ENCODE peak calls at places on chromosomes 5 and 9, in eight cellular contexts. H is small intestine, Y is tibial nerve, D is dorsolateral prefrontal cortex, V is GM23248, L is PC-3, P is transverse colon, B is mammary epithelial cell. I is an unnamed sample.
A peak's percentile ranks its signal among the peaks of the same experiment; 100 is the strongest.

GRCh38 chr9:114616684-114617520 is 5.8 kb downstream of the TMEM268 start:
- DNase-seq in Y (peak; percentile 62), B (no peak), D (peak; percentile 56), H (no peak), V (no peak), P (peak; percentile 83), L (peak; percentile 43), I (no peak)

GRCh38 chr9:73565833-73566465 is 414.3 kb downstream of the ANXA1 start:
- DNase-seq in H (no peak), P (no peak), B (peak; percentile 54), L (peak; percentile 14), V (peak; percentile 13), Y (no peak), D (peak; percentile 57), I (peak; percentile 27)

GRCh38 chr9:131348631-131349521 is 45.0 kb upstream of the PRRC2B start:
- DNase-seq in P (no peak), Y (no peak), D (peak; percentile 32), H (no peak), V (no peak), L (no peak), B (no peak), I (no peak)

GRCh38 chr9:111427186-111427585 is 57.0 kb downstream of the ECPAS start:
- DNase-seq in H (no peak), V (peak; percentile 86), B (peak; percentile 5), D (no peak), P (no peak), Y (no peak), L (peak; percentile 82), I (no peak)

GRCh38 chr9:96874947-96875459 is 20.7 kb upstream of the ZNF782 start:
- DNase-seq in Y (no peak), L (peak; percentile 84), V (peak; percentile 30), D (no peak), P (peak; percentile 85), H (peak; percentile 84), B (peak; percentile 96), I (no peak)

GRCh38 chr5:171415115-171415730 is 4.2 kb upstream of the FGF18 start:
- DNase-seq in L (peak; percentile 56), B (no peak), D (no peak), P (no peak), V (peak; percentile 60), Y (no peak), H (no peak), I (no peak)

GRCh38 chr5:12805165-12805698 is 901.0 kb upstream of the CTNND2 start:
- DNase-seq in P (no peak), D (no peak), B (no peak), Y (no peak), L (no peak), H (no peak), V (no peak), I (no peak)

GRCh38 chr5:34742112-34742511 is 86.0 kb downstream of the RAI14 start:
- DNase-seq in P (no peak), D (no peak), B (no peak), L (peak; percentile 44), H (no peak), V (peak; percentile 60), Y (no peak), I (no peak)

GRCh38 chr9:27487927-27488326 is 36.2 kb upstream of the IFNK start:
- DNase-seq in H (no peak), D (no peak), P (no peak), L (peak; percentile 24), B (no peak), V (no peak), Y (no peak), I (peak; percentile 13)

GRCh38 chr9:27485158-27485557 is 38.9 kb upstream of the IFNK start:
- DNase-seq in L (no peak), B (no peak), H (no peak), P (no peak), D (no peak), V (no peak), Y (no peak), I (no peak)

GRCh38 chr9:27491164-27491563 is 32.9 kb upstream of the IFNK start:
- DNase-seq in P (no peak), L (no peak), V (peak; percentile 10), Y (no peak), D (no peak), B (peak; percentile 43), H (no peak), I (no peak)

GRCh38 chr9:27487128-27487527 is 37.0 kb upstream of the IFNK start:
- DNase-seq in V (no peak), L (no peak), Y (no peak), B (no peak), H (no peak), P (no peak), D (no peak), I (no peak)

GRCh38 chr9:27489087-27489876 is 34.8 kb upstream of the IFNK start:
- DNase-seq in D (no peak), B (no peak), Y (no peak), V (no peak), L (no peak), H (no peak), P (no peak), I (no peak)
- H3K4me3 ChIP-seq in D (no peak overlapping the region), B (no peak overlapping the region), Y (no peak overlapping the region), V (no peak overlapping the region), L (no peak overlapping the region), H (no peak overlapping the region), P (no peak overlapping the region), I (no peak overlapping the region)

GRCh38 chr5:38853753-38854470 is 8.1 kb downstream of the OSMR start:
- DNase-seq in D (no peak), L (peak; percentile 98), V (peak; percentile 95), B (peak; percentile 94), H (no peak), Y (no peak), P (no peak), I (no peak)
- H3K27ac ChIP-seq in D (no peak overlapping the region), L (peak overlapping the region; percentile 60), V (peak overlapping the region; percentile 81), B (peak overlapping the region; percentile 87), H (no peak overlapping the region), Y (no peak overlapping the region), P (no peak overlapping the region), I (no peak overlapping the region)

DNA sequence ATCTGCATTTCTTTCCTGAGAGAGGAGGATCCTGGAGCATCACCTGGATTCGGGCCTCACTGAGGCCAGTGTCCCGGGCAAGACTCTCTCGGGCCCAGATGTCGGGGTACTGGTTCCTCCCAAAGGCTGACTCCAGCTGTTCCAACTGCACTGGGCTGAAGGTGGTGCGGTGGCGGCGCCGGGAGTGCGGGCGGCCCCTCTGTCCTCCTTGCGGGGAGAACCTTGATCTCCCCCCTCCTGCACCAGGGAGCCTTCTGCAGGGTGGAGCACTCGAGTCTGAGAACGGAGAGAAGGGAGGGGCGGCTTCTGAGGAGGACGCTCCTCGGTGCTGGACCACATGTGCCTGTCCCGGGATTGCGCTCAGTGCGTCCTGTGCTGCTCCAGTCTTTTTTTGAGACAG is 2.0 kb downstream of the PROP1 start:
- DNase-seq in B (no peak), L (no peak), H (no peak), Y (no peak), D (no peak), P (no peak), V (no peak), I (no peak)
- H3K27me3 ChIP-seq in B (peaks cover 2% of the 10 kb centered on the region), L (peaks cover 21% of the 10 kb centered on the region), H (no peaks in the 10 kb centered on the region), Y (no peaks in the 10 kb centered on the region), D (peaks cover 4% of the 10 kb centered on the region), P (peaks cover 22% of the 10 kb centered on the region), V (peaks cover 20% of the 10 kb centered on the region), I (no peaks in the 10 kb centered on the region)

GRCh38 chr9:6024035-6024554 is 8.7 kb upstream of the RANBP6 start:
- DNase-seq in V (peak; percentile 14), D (no peak), Y (no peak), P (no peak), L (peak; percentile 37), H (peak; percentile 40), B (no peak), I (no peak)
- H3K4me3 ChIP-seq in V (no peak overlapping the region), D (no peak overlapping the region), Y (no peak overlapping the region), P (no peak overlapping the region), L (no peak overlapping the region), H (no peak overlapping the region), B (no peak overlapping the region), I (no peak overlapping the region)

DNA sequence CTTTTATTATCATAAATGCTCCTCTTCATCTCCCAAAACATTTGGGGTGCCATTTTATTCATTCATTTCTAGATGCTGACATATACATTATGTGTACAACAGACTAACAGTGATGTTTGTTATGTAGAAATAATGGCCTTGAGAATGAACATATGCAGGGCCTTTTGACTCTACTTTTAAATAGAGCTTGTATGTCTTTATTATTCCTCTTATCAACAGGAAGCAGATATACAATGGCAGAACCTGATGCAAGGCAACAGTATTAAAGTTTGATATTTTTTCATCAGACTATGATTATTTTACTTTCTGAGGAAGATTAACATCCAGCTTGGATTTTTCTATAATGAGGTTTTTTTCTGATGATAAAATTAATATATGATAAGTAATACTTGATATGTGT is 44.1 kb downstream of the SNX18 start:
- DNase-seq in V (no peak), B (no peak), Y (no peak), L (no peak), P (no peak), D (no peak), H (no peak), I (no peak)
- H3K27ac ChIP-seq in V (no peak overlapping the region), B (no peak overlapping the region), Y (no peak overlapping the region), L (no peak overlapping the region), P (no peak overlapping the region), D (no peak overlapping the region), H (no peak overlapping the region), I (no peak overlapping the region)

I was measured in iPS DF 6.9.